ENCODE peak calls at places on chromosomes 7 and 10, in eight cellular contexts. A, V, H, I, O, C, F and D are unnamed samples.

GRCh38 chr7:150668472-150668911 is 17.0 kb upstream of the GIMAP2 start:
- DNase-seq in A (no peak), V (no peak), H (no peak), I (no peak), O (peak; percentile 51), C (no peak), F (no peak), D (no peak)

GRCh38 chr10:79104264-79104954 is 35.6 kb downstream of the ZMIZ1 start:
- DNase-seq in A (no peak), V (no peak), H (peak; percentile 64), I (peak; percentile 86), O (no peak), C (no peak), F (peak; percentile 70), D (peak; percentile 78)

GRCh38 chr10:87053121-87053520 is 33.0 kb downstream of the FAM25A start:
- DNase-seq in A (no peak), V (no peak), H (peak; percentile 37), I (no peak), O (no peak), C (no peak), F (no peak), D (no peak)

GRCh38 chr7:157612664-157613561 is 276.1 kb downstream of the DNAJB6 start:
- DNase-seq in A (no peak), V (peak; percentile 78), H (peak; percentile 40), I (peak; percentile 93), O (no peak), C (peak; percentile 29), F (no peak), D (peak; percentile 58)

GRCh38 chr10:13758302-13758701 is 171.5 kb downstream of the PRPF18 start:
- DNase-seq in A (peak; percentile 73), V (no peak), H (no peak), I (no peak), O (no peak), C (no peak), F (no peak), D (no peak)

GRCh38 chr7:83486957-83487356 is 162.0 kb downstream of the SEMA3E start:
- DNase-seq in A (no peak), V (no peak), H (no peak), I (no peak), O (no peak), C (no peak), F (no peak), D (no peak)

GRCh38 chr7:18667466-18667865 is 171.9 kb downstream of the HDAC9 start:
- DNase-seq in A (peak; percentile 40), V (no peak), H (no peak), I (no peak), O (no peak), C (no peak), F (no peak), D (no peak)

GRCh38 chr7:156160811-156161210 is 348.5 kb upstream of the SHH start:
- DNase-seq in A (no peak), V (no peak), H (no peak), I (no peak), O (no peak), C (no peak), F (peak; percentile 23), D (no peak)

GRCh38 chr10:80191589-80192270 is 13.6 kb downstream of the ANXA11 start:
- DNase-seq in A (no peak), V (peak; percentile 60), H (no peak), I (no peak), O (peak; percentile 95), C (peak; percentile 92), F (peak; percentile 57), D (peak; percentile 61)

GRCh38 chr10:68096913-68097509 is 12.3 kb upstream of the MYPN start:
- DNase-seq in A (peak; percentile 95), V (no peak), H (no peak), I (no peak), O (no peak), C (peak; percentile 75), F (no peak), D (peak; percentile 66)

GRCh38 chr7:87110778-87111177 is 41.5 kb upstream of the DMTF1 start:
- DNase-seq in A (no peak), V (no peak), H (no peak), I (no peak), O (no peak), C (no peak), F (no peak), D (no peak)

GRCh38 chr10:118809821-118810220 is 55.1 kb upstream of the CACUL1 start:
- DNase-seq in A (no peak), V (no peak), H (no peak), I (no peak), O (no peak), C (no peak), F (no peak), D (no peak)

GRCh38 chr10:121608669-121609190 is 10.5 kb upstream of the FGFR2 start:
- DNase-seq in A (no peak), V (no peak), H (peak; percentile 25), I (peak; percentile 68), O (peak; percentile 60), C (peak; percentile 77), F (no peak), D (peak; percentile 29)

GRCh38 chr10:92757066-92757716 is 67.4 kb downstream of the HHEX start:
- DNase-seq in A (no peak), V (peak; percentile 85), H (peak; percentile 79), I (peak; percentile 92), O (peak; percentile 79), C (peak; percentile 72), F (peak; percentile 90), D (peak; percentile 67)
- H3K4me1 ChIP-seq in A (no peaks in the 10 kb centered on the region), V (peaks cover 62% of the 10 kb centered on the region), H (peaks cover 27% of the 10 kb centered on the region), I (peaks cover 82% of the 10 kb centered on the region), O (peaks cover 52% of the 10 kb centered on the region), C (peaks cover 7% of the 10 kb centered on the region), F (no peaks in the 10 kb centered on the region), D (peaks cover 17% of the 10 kb centered on the region)

GRCh38 chr10:98012654-98013053 is 17.8 kb downstream of the CRTAC1 start:
- DNase-seq in A (no peak), V (no peak), H (no peak), I (no peak), O (no peak), C (no peak), F (no peak), D (no peak)

GRCh38 chr10:98013776-98014175 is 16.6 kb downstream of the CRTAC1 start:
- DNase-seq in A (no peak), V (no peak), H (no peak), I (no peak), O (no peak), C (no peak), F (no peak), D (no peak)

GRCh38 chr10:98010939-98011685 is 19.3 kb downstream of the CRTAC1 start:
- DNase-seq in A (no peak), V (no peak), H (no peak), I (no peak), O (no peak), C (no peak), F (no peak), D (no peak)

GRCh38 chr10:98016781-98017475 is 13.5 kb downstream of the CRTAC1 start:
- DNase-seq in A (no peak), V (no peak), H (no peak), I (no peak), O (no peak), C (no peak), F (no peak), D (no peak)

GRCh38 chr10:98013122-98013521 is 17.3 kb downstream of the CRTAC1 start:
- DNase-seq in A (no peak), V (no peak), H (no peak), I (no peak), O (no peak), C (no peak), F (no peak), D (no peak)
- TF ChIP-seq CTCF in A (no peak), V (no peak), H (no peak), I (no peak), O (no peak), C (no peak), F (no peak), D (no peak)

DNA sequence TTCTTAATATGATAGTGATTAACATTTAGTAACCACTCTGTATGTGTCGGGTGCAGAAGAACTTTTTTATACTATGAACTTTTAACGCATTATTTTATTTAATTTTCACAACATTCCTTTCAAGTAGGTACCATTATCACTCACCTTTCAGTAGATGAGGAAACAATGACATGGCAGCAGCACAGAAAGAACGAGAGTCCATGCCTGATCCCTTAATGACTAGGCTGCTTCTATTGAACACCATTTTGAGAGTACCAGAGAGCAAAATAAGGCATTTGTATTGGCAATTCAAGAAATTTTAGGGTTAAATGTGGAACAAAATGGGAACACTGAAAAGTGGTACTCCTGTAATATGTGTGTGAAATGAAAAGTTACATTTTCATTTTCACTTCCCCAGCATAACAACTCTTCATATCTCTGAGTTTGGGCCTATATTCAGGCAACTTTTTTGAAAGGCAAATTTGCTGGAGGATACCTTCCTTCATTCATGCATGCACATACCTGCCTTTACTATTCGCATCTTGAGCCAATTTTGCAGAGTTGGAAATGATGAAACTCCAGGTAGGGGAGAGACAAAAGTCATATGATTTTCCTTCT is 12.8 kb downstream of the LRRN3 start:
- DNase-seq in A (no peak), V (no peak), H (no peak), I (no peak), O (no peak), C (no peak), F (no peak), D (no peak)
- H3K4me1 ChIP-seq in A (no peaks in the 10 kb centered on the region), V (peaks cover 9% of the 10 kb centered on the region), H (peaks cover 13% of the 10 kb centered on the region), I (peaks cover 26% of the 10 kb centered on the region), O (peaks cover 9% of the 10 kb centered on the region), C (no peaks in the 10 kb centered on the region), F (no peaks in the 10 kb centered on the region), D (no peaks in the 10 kb centered on the region)

GRCh38 chr7:26199301-26200112 is 1.0 kb downstream of the HNRNPA2B1 start:
- DNase-seq in A (no peak), V (peak; percentile 83), H (peak; percentile 63), I (peak; percentile 92), O (peak; percentile 45), C (peak; percentile 67), F (no peak), D (peak; percentile 76)
- TF ChIP-seq CTCF in A (no peak), V (no peak), H (no peak), I (no peak), O (no peak), C (no peak), F (no peak), D (no peak)

GRCh38 chr7:140391634-140392033 is 6.7 kb downstream of the SLC37A3 start:
- DNase-seq in A (no peak), V (no peak), H (no peak), I (no peak), O (no peak), C (no peak), F (no peak), D (no peak)
- H3K4me1 ChIP-seq in A (peaks cover 9% of the 10 kb centered on the region), V (peaks cover 34% of the 10 kb centered on the region), H (peaks cover 10% of the 10 kb centered on the region), I (peaks cover 71% of the 10 kb centered on the region), O (peaks cover 8% of the 10 kb centered on the region), C (peaks cover under 1% of the 10 kb centered on the region), F (no peaks in the 10 kb centered on the region), D (no peaks in the 10 kb centered on the region)